ENCODE peak calls at places on chromosomes 1 and 21, in seven cellular contexts. X, V, P, W, Y, U and Q are unnamed samples.

GRCh38 chr1:102185260-102185659 is 188.5 kb upstream of the OLFM3 start:
- DNase-seq in X (no peak), V (no peak), P (no peak), W (no peak), Y (no peak), U (no peak), Q (no peak)

GRCh38 chr1:160236806-160237205 is 25.5 kb downstream of the DCAF8 start:
- DNase-seq in X (no peak), V (no peak), P (no peak), W (no peak), Y (no peak), U (no peak), Q (no peak)

GRCh38 chr1:151108331-151108730 is 37.8 kb downstream of the GABPB2 start:
- DNase-seq in X (no peak), V (no peak), P (no peak), W (no peak), Y (no peak), U (no peak), Q (no peak)

GRCh38 chr1:21610989-21611388 is 58.2 kb downstream of the RAP1GAP start:
- DNase-seq in X (no peak), V (no peak), P (no peak), W (no peak), Y (no peak), U (no peak), Q (no peak)

GRCh38 chr1:944341-945325 is 14.4 kb downstream of the NOC2L start:
- DNase-seq in X (no peak), V (peak; percentile 83), P (no peak), W (no peak), Y (no peak), U (no peak), Q (no peak)

GRCh38 chr21:43815991-43816390 is 26.6 kb downstream of the RRP1 start:
- DNase-seq in X (no peak), V (no peak), P (no peak), W (no peak), Y (no peak), U (no peak), Q (no peak)

GRCh38 chr1:159532922-159533321 is 2.9 kb downstream of the OR10J5 start:
- DNase-seq in X (no peak), V (no peak), P (no peak), W (no peak), Y (no peak), U (no peak), Q (no peak)

GRCh38 chr21:36627242-36627641 is 71.7 kb upstream of the SIM2 start:
- DNase-seq in X (no peak), V (peak; percentile 41), P (no peak), W (no peak), Y (no peak), U (no peak), Q (no peak)

GRCh38 chr1:19514391-19514831 is 29.1 kb upstream of the CAPZB start:
- DNase-seq in X (no peak), V (peak; percentile 77), P (no peak), W (no peak), Y (no peak), U (no peak), Q (no peak)

GRCh38 chr1:174795806-174796205 is 203.9 kb upstream of the CACYBP start:
- DNase-seq in X (no peak), V (peak; percentile 21), P (no peak), W (no peak), Y (no peak), U (no peak), Q (no peak)

GRCh38 chr1:18234790-18235242 is 127.2 kb downstream of the IGSF21 start:
- DNase-seq in X (peak; percentile 84), V (peak; percentile 3), P (peak; percentile 82), W (peak; percentile 75), Y (no peak), U (no peak), Q (peak; percentile 73)

GRCh38 chr1:182809414-182809957 is 19.9 kb downstream of the NPL start:
- DNase-seq in X (no peak), V (no peak), P (no peak), W (no peak), Y (no peak), U (no peak), Q (no peak)

GRCh38 chr1:227131193-227131592 is 187.1 kb downstream of the CDC42BPA start:
- DNase-seq in X (no peak), V (peak; percentile 54), P (peak; percentile 17), W (no peak), Y (peak; percentile 51), U (no peak), Q (peak; percentile 15)

GRCh38 chr1:51325878-51326755 is 4.2 kb downstream of the TTC39A start:
- DNase-seq in X (peak; percentile 23), V (no peak), P (no peak), W (no peak), Y (no peak), U (no peak), Q (no peak)

GRCh38 chr1:157042852-157043251 is 2.7 kb downstream of the ARHGEF11 start:
- DNase-seq in X (no peak), V (no peak), P (no peak), W (no peak), Y (no peak), U (no peak), Q (no peak)

GRCh38 chr1:71044833-71045232 is 2.8 kb downstream of the PTGER3 start:
- DNase-seq in X (no peak), V (no peak), P (no peak), W (no peak), Y (no peak), U (no peak), Q (no peak)

GRCh38 chr21:32463367-32463766 is 50.9 kb downstream of the EVA1C start:
- DNase-seq in X (no peak), V (peak; percentile 29), P (no peak), W (no peak), Y (peak; percentile 68), U (no peak), Q (peak; percentile 69)

GRCh38 chr1:94797286-94797685 is 22.9 kb upstream of the SLC44A3 start:
- DNase-seq in X (no peak), V (no peak), P (no peak), W (no peak), Y (no peak), U (no peak), Q (no peak)

GRCh38 chr1:117161887-117162286 is 40.3 kb upstream of the TRIM45 start:
- DNase-seq in X (no peak), V (no peak), P (no peak), W (no peak), Y (no peak), U (no peak), Q (no peak)

DNA sequence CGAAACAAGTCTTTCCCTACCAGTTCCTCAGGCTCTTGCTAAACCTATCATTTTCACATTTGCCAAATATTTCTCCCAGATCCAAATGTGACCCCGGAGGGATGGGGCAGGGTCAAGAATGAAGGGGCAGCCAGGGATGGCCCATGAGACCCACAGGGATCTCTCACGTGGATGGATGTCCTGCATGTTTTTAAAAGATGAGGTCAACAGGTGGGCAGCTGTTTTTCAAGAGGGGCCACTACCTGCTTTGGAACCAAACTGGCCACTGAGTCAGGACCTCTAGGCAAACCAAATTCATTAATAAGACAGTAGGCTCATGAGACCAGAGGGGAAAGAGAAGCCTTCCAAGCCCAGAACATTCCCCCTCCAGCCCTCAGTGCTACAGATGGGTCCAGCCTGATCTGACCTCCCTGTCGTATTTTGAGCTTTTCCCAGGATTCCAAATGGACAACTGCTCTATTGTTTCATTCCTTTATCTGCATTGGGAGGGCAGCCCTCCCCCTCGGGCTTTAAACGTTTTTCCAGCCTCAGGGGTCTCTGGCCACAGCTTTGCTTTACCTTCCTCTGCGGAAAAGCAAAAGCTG is 252.5 kb upstream of the IRF2BP2 start:
- DNase-seq in X (no peak), V (no peak), P (no peak), W (no peak), Y (no peak), U (no peak), Q (no peak)
- H3K4me2 ChIP-seq in X (no peak overlapping the region), V (peak overlapping the region; percentile 15), P (no peak overlapping the region), W (no peak overlapping the region), Y (peak overlapping the region; percentile 56), U (no peak overlapping the region), Q (no peak overlapping the region)

GRCh38 chr21:25967566-25968438 is 202.8 kb downstream of the APP start:
- DNase-seq in X (no peak), V (no peak), P (no peak), W (no peak), Y (peak; percentile 88), U (peak; percentile 44), Q (no peak)

GRCh38 chr21:25974937-25975336 is 195.6 kb downstream of the APP start:
- DNase-seq in X (no peak), V (no peak), P (no peak), W (no peak), Y (no peak), U (no peak), Q (no peak)

GRCh38 chr21:25964926-25965325 is 205.6 kb downstream of the APP start:
- DNase-seq in X (no peak), V (no peak), P (no peak), W (no peak), Y (no peak), U (no peak), Q (no peak)

GRCh38 chr21:25966308-25966707 is 204.3 kb downstream of the APP start:
- DNase-seq in X (no peak), V (peak; percentile 37), P (no peak), W (no peak), Y (no peak), U (no peak), Q (no peak)

DNA sequence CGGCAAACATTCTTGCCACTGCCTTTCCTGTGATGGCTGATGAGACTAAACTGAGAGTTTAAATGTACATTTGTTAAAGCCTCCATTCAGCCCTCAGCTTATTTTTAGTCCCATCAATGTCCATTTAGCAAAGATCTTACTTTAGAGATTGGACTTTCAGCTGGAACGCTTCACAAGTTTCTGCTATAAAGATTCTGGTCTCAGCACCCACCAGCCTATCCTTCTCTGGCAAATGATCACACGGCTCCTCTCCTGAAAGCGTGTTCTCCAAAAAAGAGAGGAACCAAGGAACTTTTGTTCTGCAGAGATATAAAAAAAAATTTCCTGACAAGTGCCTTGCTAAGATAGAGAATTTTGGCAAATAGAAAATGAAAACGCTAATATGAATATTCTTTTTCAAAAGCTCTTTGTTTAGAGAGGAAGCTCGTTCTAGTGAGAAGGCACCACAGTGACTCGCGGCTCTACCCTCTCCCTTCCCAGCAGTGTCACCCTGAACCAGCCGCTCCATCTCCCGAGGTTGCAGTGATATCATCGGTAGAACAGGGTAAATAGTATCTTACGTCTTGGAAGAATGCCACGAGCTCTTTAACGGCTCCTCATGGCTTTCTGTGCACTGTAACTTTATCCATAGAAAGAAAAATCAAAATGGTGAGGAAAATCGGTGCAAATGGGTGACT is 200.2 kb downstream of the APP start:
- DNase-seq in X (no peak), V (no peak), P (no peak), W (no peak), Y (no peak), U (no peak), Q (no peak)
- H3K4me2 ChIP-seq in X (no peak overlapping the region), V (no peak overlapping the region), P (no peak overlapping the region), W (no peak overlapping the region), Y (no peak overlapping the region), U (no peak overlapping the region), Q (no peak overlapping the region)

DNA sequence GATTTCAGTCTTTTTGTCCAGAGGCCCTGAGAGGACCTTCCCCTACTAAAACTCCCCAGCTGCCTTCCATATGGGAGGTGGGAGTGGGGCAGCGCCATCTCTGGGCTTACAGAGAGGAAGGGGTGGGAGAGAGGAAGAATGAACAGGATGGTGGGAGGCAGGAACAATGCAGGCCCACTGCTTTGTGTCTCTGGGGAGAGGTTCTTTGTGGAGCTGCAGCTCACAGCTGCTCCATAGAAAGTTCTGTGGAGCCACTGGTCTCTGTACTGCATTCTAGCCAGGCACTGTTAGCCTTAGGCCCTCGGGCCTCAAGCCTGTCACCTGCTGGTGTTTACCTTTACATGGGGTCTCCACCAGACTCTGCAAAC is 43.7 kb upstream of the A3GALT2 start:
- DNase-seq in X (peak; percentile 42), V (no peak), P (peak; percentile 71), W (no peak), Y (no peak), U (no peak), Q (no peak)
- H3K4me2 ChIP-seq in X (peak overlapping the region; percentile 20), V (no peak overlapping the region), P (peak overlapping the region; percentile 72), W (peak overlapping the region; percentile 54), Y (no peak overlapping the region), U (no peak overlapping the region), Q (no peak overlapping the region)

GRCh38 chr1:176444286-176444685 is 18.7 kb upstream of the PAPPA2 start:
- DNase-seq in X (no peak), V (no peak), P (no peak), W (no peak), Y (no peak), U (no peak), Q (no peak)
- H3K4me2 ChIP-seq in X (no peak overlapping the region), V (no peak overlapping the region), P (no peak overlapping the region), W (no peak overlapping the region), Y (no peak overlapping the region), U (no peak overlapping the region), Q (no peak overlapping the region)